ENCODE peak calls at places on chromosomes 6 and 20, in five cellular contexts. Y is naive thymus-derived CD8-positive, alpha-beta T cell; N is MG63; L is stimulated activated naive B cell treated with anti-CD40 and anti-IgM and Interleukin-4, amounts not matched to agents 10 μg/mL and 1 μg/mL and 100 μg/mL, for 72 hours; J is T-helper 1 cell. S is an unnamed sample.

GRCh38 chr6:1894954-1895353 is 285.2 kb downstream of the FOXC1 start:
- DNase-seq in L (no peak), N (peak), Y (no peak), J (no peak), S (no peak)

GRCh38 chr6:158554611-158555361 is 5.1 kb upstream of the TMEM181 start:
- DNase-seq in Y (no peak), L (no peak), J (no peak), N (no peak), S (no peak)

GRCh38 chr6:44224154-44224977 is 971 bp downstream of the SLC29A1 start:
- DNase-seq in J (no peak), Y (no peak), L (no peak), N (peak), S (peak)

GRCh38 chr6:116392158-116393032 is 21.6 kb downstream of the DSE start:
- DNase-seq in L (no peak), J (no peak), N (no peak), Y (no peak), S (no peak)

GRCh38 chr20:17655865-17656489 is 26.1 kb downstream of the RRBP1 start:
- DNase-seq in Y (no peak), J (no peak), L (no peak), N (no peak), S (no peak)

GRCh38 chr6:150813993-150814359 is 51.5 kb upstream of the MTHFD1L start:
- DNase-seq in Y (no peak), J (no peak), L (peak), N (peak), S (peak)

GRCh38 chr20:51738877-51739447 is 29.2 kb downstream of the ATP9A start:
- DNase-seq in L (no peak), N (no peak), Y (no peak), J (no peak), S (no peak)

GRCh38 chr6:2665169-2666070 is 85.3 kb downstream of the MYLK4 start:
- DNase-seq in N (peak), Y (no peak), L (no peak), J (no peak), S (no peak)

GRCh38 chr20:17859616-17860232 is 108.9 kb downstream of the SNX5 start:
- DNase-seq in J (no peak), N (no peak), Y (no peak), L (no peak), S (peak)

GRCh38 chr6:30357678-30358339 is 12.9 kb downstream of the RPP21 start:
- DNase-seq in J (peak), L (peak), N (peak), Y (peak), S (peak)

GRCh38 chr6:89581669-89582068 is 56.9 kb downstream of the LYRM2 start:
- DNase-seq in Y (no peak), N (no peak), L (no peak), J (no peak), S (no peak)

GRCh38 chr6:116446399-116446798 is 14.8 kb upstream of the CALHM6 start:
- DNase-seq in J (no peak), Y (no peak), L (no peak), N (no peak), S (no peak)

GRCh38 chr20:18585134-18585533 is 2.7 kb upstream of the DTD1 start:
- DNase-seq in L (no peak), J (no peak), Y (no peak), N (peak), S (no peak)

GRCh38 chr20:17794400-17794799 is 94.6 kb downstream of the BANF2 start:
- DNase-seq in Y (no peak), L (no peak), J (no peak), N (peak), S (no peak)

GRCh38 chr6:4093288-4093687 is 14.4 kb upstream of the FAM217A start:
- DNase-seq in Y (no peak), N (no peak), L (no peak), J (no peak), S (no peak)

GRCh38 chr6:28410767-28411166 is 11.2 kb upstream of the ZSCAN12 start:
- DNase-seq in J (no peak), N (no peak), L (no peak), Y (no peak), S (no peak)

GRCh38 chr20:43457640-43458421 is at the start of gene SRSF6:
- DNase-seq in L (peak), Y (peak), N (peak), J (peak), S (peak)

GRCh38 chr6:29992792-29993191 is 50.5 kb downstream of the HLA-A start:
- DNase-seq in Y (no peak), L (no peak), J (no peak), N (peak), S (no peak)

GRCh38 chr20:20664795-20665194 is 47.6 kb downstream of the RALGAPA2 start:
- DNase-seq in J (no peak), Y (no peak), N (no peak), L (no peak), S (no peak)

GRCh38 chr20:41534170-41534569 is 84.0 kb downstream of the CHD6 start:
- DNase-seq in Y (no peak), N (no peak), L (no peak), J (no peak), S (no peak)

GRCh38 chr6:140230282-140230681 is 855.8 kb upstream of the CITED2 start:
- DNase-seq in Y (no peak), N (no peak), L (no peak), J (no peak), S (no peak)

GRCh38 chr20:31580706-31581105 is 24.4 kb upstream of the ID1 start:
- DNase-seq in Y (no peak), N (no peak), J (no peak), L (no peak), S (no peak)

GRCh38 chr6:11766056-11766455 is 12.5 kb downstream of the ADTRP start:
- DNase-seq in Y (no peak), L (no peak), N (peak), J (no peak), S (no peak)

GRCh38 chr6:4653141-4653540 is 123.1 kb upstream of the CDYL start:
- DNase-seq in N (no peak), Y (no peak), J (no peak), L (no peak), S (no peak)

GRCh38 chr6:113763883-113764282 is 93.3 kb upstream of the MARCKS start:
- DNase-seq in Y (no peak), J (no peak), L (no peak), N (peak), S (no peak)

GRCh38 chr6:12060780-12061619 is 48.9 kb downstream of the HIVEP1 start:
- DNase-seq in Y (peak), N (no peak), J (peak), L (peak), S (peak)

GRCh38 chr20:18532626-18533025 is 24.9 kb downstream of the SEC23B start:
- DNase-seq in Y (no peak), J (no peak), L (no peak), N (no peak), S (no peak)

S was measured in stimulated activated naive CD8-positive, alpha-beta T cell treated with anti-CD3 and anti-CD28 coated beads, Interleukin-15, amount 100 ng/mL, for 72 hours.